ENCODE peak calls at places on chromosomes 12 and 14, in six cellular contexts. U is tibial nerve, E is tibial artery, X is PC-3, P is HepG2, H is DND-41. M is an unnamed sample. For H3K9me3, the result is how much of the 10 kb centered on the place peaks cover.

GRCh38 chr14:61337893-61338292 is 16.5 kb downstream of the PRKCH start:
- DNase-seq in E (no peak), U (no peak), X (no peak), H (peak), P (no peak), M (no peak)

GRCh38 chr14:24132061-24132685 is 1.7 kb downstream of the FITM1 start:
- DNase-seq in X (no peak), P (no peak), E (no peak), H (no peak), U (no peak), M (no peak)

GRCh38 chr14:102508410-102508773 is 1.2 kb downstream of the ANKRD9 start:
- DNase-seq in P (peak), E (no peak), U (no peak), H (no peak), X (peak), M (no peak)

GRCh38 chr12:46205293-46205692 is 63.5 kb downstream of the SLC38A1 start:
- DNase-seq in X (no peak), U (no peak), E (no peak), P (no peak), H (no peak), M (no peak)

GRCh38 chr12:72872488-72872887 is 600.3 kb downstream of the TRHDE start:
- DNase-seq in U (no peak), E (no peak), X (no peak), P (no peak), H (no peak), M (no peak)

GRCh38 chr12:89949457-89950195 is 241.0 kb upstream of the ATP2B1 start:
- DNase-seq in X (peak), P (peak), H (peak), E (peak), U (peak), M (no peak)

GRCh38 chr14:33834101-33834955 is 116.5 kb downstream of the EGLN3 start:
- DNase-seq in E (no peak), X (no peak), U (no peak), H (no peak), P (no peak), M (no peak)

GRCh38 chr12:78442454-78442801 is 422.1 kb upstream of the SYT1 start:
- DNase-seq in P (no peak), H (no peak), E (no peak), U (no peak), X (peak), M (no peak)

GRCh38 chr12:117967512-117967911 is 1.3 kb downstream of the KSR2 start:
- DNase-seq in H (no peak), P (no peak), E (no peak), X (no peak), U (no peak), M (no peak)

DNA sequence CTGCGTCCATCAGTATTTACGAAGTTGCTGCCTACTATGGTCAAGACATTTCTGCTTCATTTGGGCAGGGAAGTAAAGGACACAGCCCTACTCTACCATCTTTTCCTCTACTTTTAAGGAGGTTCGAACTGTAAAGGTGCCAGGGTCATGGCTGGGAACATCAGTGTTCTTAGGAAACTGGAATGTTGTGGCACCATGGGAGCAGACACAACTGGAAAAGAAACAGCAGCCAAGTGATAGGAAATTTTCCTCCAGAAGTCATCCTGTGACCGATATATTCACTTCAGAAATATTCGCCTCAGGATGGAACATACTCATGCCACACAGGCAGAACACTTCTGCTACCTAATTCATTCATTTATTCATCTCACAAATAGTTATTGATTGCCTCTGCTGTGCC is 104.4 kb downstream of the ETV6 start:
- DNase-seq in X (no peak), H (no peak), U (no peak), E (no peak), P (no peak), M (peak)
- H3K9me3 ChIP-seq in X (under half), H (under half), U (under half), E (under half), P (under half), M (under half)

GRCh38 chr12:67640863-67641262 is 7.7 kb upstream of the DYRK2 start:
- DNase-seq in P (no peak), U (no peak), X (no peak), H (no peak), E (no peak), M (no peak)
- H3K4me3 ChIP-seq in P (no peak), U (no peak), X (no peak), H (no peak), E (no peak), M (no peak)

DNA sequence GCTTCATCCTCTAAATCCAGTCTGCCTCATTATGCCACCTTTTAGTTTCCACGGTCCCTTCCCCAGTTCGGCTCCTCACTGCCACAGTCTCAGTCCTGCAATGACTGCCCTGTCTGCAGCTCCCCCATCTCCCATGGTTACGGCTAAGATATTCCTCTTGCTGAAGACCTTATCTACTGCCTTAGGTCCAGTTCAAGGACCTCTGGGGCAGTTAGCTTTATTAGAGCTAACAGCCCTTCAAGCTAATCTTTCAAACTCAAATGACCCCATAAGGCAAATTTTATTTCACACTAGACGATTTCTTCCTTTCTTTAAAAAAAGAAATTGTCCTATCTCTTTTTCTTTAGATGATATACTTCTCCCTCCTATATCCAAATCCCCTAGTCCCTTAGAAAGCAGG is 214.7 kb downstream of the MON2 start:
- DNase-seq in U (no peak), P (no peak), H (no peak), X (no peak), E (no peak), M (no peak)
- TF ChIP-seq CTCF in U (no peak), P (no peak), H (no peak), X (no peak), E (no peak), M (no peak)

DNA sequence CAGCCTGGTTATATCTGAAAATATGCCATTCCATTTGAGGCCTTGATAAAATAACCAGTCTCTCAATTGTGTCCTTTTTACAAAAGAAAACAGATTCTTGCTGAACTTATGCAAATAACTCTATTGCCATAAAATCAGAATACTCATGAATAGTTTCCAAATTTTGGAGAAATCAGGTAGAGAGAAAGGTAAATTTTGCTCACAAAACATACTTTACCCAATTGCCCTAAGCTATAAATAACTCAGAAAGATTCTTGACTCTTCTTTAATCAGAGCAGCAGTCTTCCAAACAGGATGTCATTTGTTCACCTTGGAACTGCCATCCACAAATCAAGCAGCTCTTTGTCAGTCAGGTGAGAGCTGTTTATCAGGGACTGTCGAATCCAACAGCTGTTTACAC is 12.6 kb downstream of the ZNF26 start:
- DNase-seq in E (no peak), P (no peak), U (no peak), X (no peak), H (no peak), M (no peak)
- H3K9me3 ChIP-seq in E (under half), P (half or more), U (half or more), X (under half), H (half or more), M (half or more)

GRCh38 chr14:94384342-94384741 is 4.1 kb downstream of the SERPINA1 start:
- DNase-seq in E (no peak), P (no peak), H (no peak), X (no peak), U (no peak), M (peak)

GRCh38 chr14:94388027-94388895 is at the start of gene SERPINA1:
- DNase-seq in X (peak), E (no peak), U (no peak), P (peak), H (no peak), M (no peak)

GRCh38 chr14:94385553-94386057 is 2.8 kb downstream of the SERPINA1 start:
- DNase-seq in U (no peak), X (no peak), P (no peak), E (no peak), H (no peak), M (no peak)

GRCh38 chr14:94387051-94388026 is 1.1 kb downstream of the SERPINA1 start:
- DNase-seq in H (no peak), E (no peak), U (no peak), X (no peak), P (no peak), M (no peak)

DNA sequence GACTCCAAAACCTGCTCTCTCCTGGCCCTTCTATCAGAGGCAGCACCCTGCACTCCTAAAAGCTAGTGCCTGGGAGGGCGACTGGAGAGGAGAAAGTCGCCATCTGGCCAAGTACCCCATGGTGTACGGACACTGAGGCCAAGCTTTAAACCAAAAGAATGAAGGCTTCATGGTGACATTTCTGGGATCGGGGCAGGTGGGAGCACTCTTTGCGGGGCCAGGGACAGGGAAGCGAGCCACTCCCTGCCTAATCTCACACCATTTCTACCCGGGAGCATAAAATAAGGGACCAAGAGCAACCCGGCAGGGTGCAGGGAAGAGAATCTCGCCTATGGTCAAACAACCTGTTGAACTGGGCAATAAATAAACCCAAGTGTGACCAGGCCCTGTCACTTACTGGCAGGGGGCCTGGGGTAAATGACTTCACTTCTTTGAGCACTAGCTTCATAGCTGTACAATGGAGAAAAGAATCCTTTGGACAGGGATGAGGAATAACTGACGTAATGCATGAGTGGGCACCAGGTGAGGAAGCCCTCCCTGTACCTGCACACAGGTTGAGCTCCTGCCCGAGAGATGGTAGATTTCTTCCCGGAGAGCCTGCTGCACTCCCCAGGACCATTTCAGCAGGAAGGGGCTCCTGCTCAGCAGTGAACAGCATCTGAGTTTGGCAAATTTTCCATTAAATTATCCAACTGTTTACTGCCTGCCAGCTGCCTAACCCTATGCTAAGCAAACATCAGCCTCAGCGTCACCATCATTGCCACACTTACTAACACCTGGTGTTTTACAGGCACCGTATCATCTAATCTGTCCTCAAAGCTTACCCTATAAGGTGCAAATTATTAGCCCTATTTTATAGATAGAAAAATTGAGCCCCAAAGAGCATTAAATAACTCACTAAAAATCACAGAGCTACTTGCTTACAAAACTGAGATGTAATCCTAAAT is 2.0 kb downstream of the SERPINA1 start:
- DNase-seq in X (no peak), E (no peak), U (no peak), H (no peak), P (no peak), M (no peak)
- H3K4me3 ChIP-seq in X (no peak), E (no peak), U (no peak), H (no peak), P (peak), M (no peak)

GRCh38 chr14:88613552-88614010 is 50.7 kb downstream of the ZC3H14 start:
- DNase-seq in X (peak), H (no peak), P (peak), E (no peak), U (no peak), M (no peak)

GRCh38 chr14:88607829-88608228 is 45.0 kb downstream of the ZC3H14 start:
- DNase-seq in U (no peak), X (no peak), P (no peak), H (no peak), E (no peak), M (no peak)

GRCh38 chr14:88614218-88614907 is 51.5 kb downstream of the ZC3H14 start:
- DNase-seq in U (no peak), P (no peak), H (no peak), E (no peak), X (peak), M (no peak)

GRCh38 chr14:88612981-88613380 is 50.1 kb downstream of the ZC3H14 start:
- DNase-seq in X (peak), U (no peak), H (no peak), P (no peak), E (no peak), M (no peak)

DNA sequence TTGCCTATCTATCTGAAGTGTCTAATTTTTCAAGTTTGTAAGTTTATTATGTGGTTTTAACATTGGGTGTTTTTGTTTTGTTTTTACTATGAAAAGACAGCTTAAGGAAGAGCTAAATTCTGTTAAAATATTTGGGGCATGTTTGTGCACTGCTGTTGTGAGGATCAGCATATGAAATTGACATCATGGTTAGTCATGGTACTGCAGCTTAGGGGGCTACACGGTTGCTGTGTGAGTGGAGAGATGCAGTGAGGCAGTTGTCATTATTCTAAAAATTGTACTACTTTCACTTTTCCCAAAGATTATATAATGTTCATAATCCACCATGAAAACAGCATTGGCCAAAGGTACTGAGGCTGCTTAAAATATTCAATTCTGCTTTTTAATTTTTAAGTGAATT is 49.0 kb downstream of the ZC3H14 start:
- DNase-seq in P (no peak), X (no peak), E (no peak), U (no peak), H (no peak), M (no peak)
- TF ChIP-seq CTCF in P (no peak), X (no peak), E (no peak), U (no peak), H (no peak), M (no peak)

GRCh38 chr12:2489266-2489665 is 305.5 kb upstream of the FKBP4 start:
- DNase-seq in U (no peak), X (no peak), H (no peak), E (no peak), P (no peak), M (no peak)

GRCh38 chr12:2494490-2495192 is 300.1 kb upstream of the FKBP4 start:
- DNase-seq in X (no peak), H (no peak), U (peak), E (peak), P (no peak), M (no peak)

GRCh38 chr12:2490746-2491145 is 304.0 kb upstream of the FKBP4 start:
- DNase-seq in P (no peak), U (no peak), X (no peak), H (no peak), E (no peak), M (no peak)

GRCh38 chr12:2493086-2493485 is 301.7 kb upstream of the FKBP4 start:
- DNase-seq in U (no peak), H (no peak), P (no peak), E (no peak), X (no peak), M (no peak)

GRCh38 chr12:2492166-2492705 is 302.5 kb upstream of the FKBP4 start:
- DNase-seq in P (no peak), U (no peak), E (no peak), H (no peak), X (no peak), M (no peak)
- H3K9me3 ChIP-seq in P (under half), U (under half), E (under half), H (under half), X (under half), M (under half)

GRCh38 chr14:73240816-73241480 is 3.6 kb downstream of the PAPLN start:
- DNase-seq in P (no peak), U (no peak), H (peak), X (no peak), E (peak), M (peak)

GRCh38 chr14:73243341-73243740 is 6.0 kb downstream of the PAPLN start:
- DNase-seq in X (no peak), U (no peak), E (no peak), H (no peak), P (no peak), M (no peak)

GRCh38 chr14:73241481-73242165 is 4.3 kb downstream of the PAPLN start:
- DNase-seq in X (no peak), P (no peak), H (no peak), U (no peak), E (no peak), M (no peak)

GRCh38 chr14:73243748-73244147 is 6.4 kb downstream of the PAPLN start:
- DNase-seq in H (no peak), P (no peak), X (no peak), E (no peak), U (no peak), M (no peak)

GRCh38 chr14:73242274-73242960 is 5.1 kb downstream of the PAPLN start:
- DNase-seq in X (no peak), E (no peak), U (no peak), P (no peak), H (peak), M (no peak)
- H3K4me3 ChIP-seq in X (no peak), E (no peak), U (no peak), P (no peak), H (no peak), M (no peak)

DNA sequence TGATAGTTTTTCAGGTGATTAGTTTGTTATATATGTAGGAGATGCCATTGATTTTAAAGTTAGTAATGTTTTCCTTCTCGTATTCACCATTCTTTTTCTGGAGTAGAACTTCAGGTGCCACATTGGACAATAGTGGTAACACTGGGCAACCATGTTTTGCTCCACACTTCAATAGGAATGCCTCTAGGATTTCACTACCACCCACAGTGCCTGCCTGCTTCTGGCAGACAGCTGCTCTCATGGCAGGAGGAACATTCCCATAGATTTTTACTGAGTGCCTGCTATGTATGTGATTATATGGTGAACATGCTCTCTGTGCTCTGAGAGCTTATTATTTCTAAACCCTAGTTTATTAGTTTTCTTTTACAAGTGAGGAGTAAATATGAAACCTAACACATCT is 53.7 kb downstream of the GCH1 start:
- DNase-seq in U (no peak), E (no peak), X (no peak), P (no peak), H (no peak), M (no peak)
- TF ChIP-seq CTCF in U (no peak), E (no peak), X (no peak), P (no peak), H (no peak), M (no peak)